ENCODE peak calls at places on chromosomes 13 and 19, in five cellular contexts. N is SK-MEL-5, H is KG1, Z is uterus, C is spleen. E is an unnamed sample.

GRCh38 chr19:13060233-13060963 is 42.3 kb downstream of the LYL1 start:
- DNase-seq in Z (no peak), N (peak; percentile 91), C (no peak), H (no peak), E (peak; percentile 48)

GRCh38 chr13:99258946-99259345 is 767 bp upstream of the GPR18 start:
- DNase-seq in C (no peak), H (no peak), N (no peak), Z (no peak), E (no peak)

GRCh38 chr19:35513231-35513974 is at the start of gene DMKN:
- DNase-seq in N (no peak), H (no peak), Z (no peak), C (no peak), E (no peak)

GRCh38 chr19:31500540-31500830 is 151.2 kb upstream of the TSHZ3 start:
- DNase-seq in Z (no peak), N (no peak), C (no peak), H (no peak), E (no peak)

GRCh38 chr13:20411638-20412342 is 113.9 kb downstream of the CRYL1 start:
- DNase-seq in N (no peak), C (no peak), Z (no peak), H (peak; percentile 65), E (no peak)

GRCh38 chr13:99347335-99347878 is 40.2 kb upstream of the GPR183 start:
- DNase-seq in N (no peak), C (no peak), Z (no peak), H (no peak), E (no peak)

GRCh38 chr19:19562665-19563347 is 24.7 kb downstream of the CILP2 start:
- DNase-seq in C (no peak), Z (no peak), N (no peak), H (no peak), E (no peak)

GRCh38 chr19:33868076-33868735 is 71.5 kb downstream of the KCTD15 start:
- DNase-seq in Z (no peak), N (no peak), H (no peak), C (peak; percentile 17), E (peak; percentile 32)

GRCh38 chr13:18212873-18213272 is 968.8 kb downstream of the TUBA3C start:
- DNase-seq in C (no peak), N (no peak), H (no peak), Z (no peak), E (no peak)

GRCh38 chr13:63124863-63125262 is 1709.2 kb upstream of the PCDH20 start:
- DNase-seq in Z (no peak), N (peak; percentile 57), H (no peak), C (no peak), E (peak; percentile 18)

E was measured in astrocyte of the hippocampus.